ENCODE peak calls at places on chromosomes 7 and 10, in four cellular contexts. One of them, this sample, is unnamed.

GRCh38 chr10:91935886-91936285 is 12.3 kb downstream of the BTAF1 start:
- DNase-seq in progenitor cell of endocrine pancreas: no peak
- DNase-seq in GM10248: no peak
- DNase-seq in A549: no peak
- DNase-seq in this sample: no peak

GRCh38 chr10:48289652-48290238 is 15.2 kb upstream of the FRMPD2 start:
- DNase-seq in progenitor cell of endocrine pancreas: peak; percentile 55
- DNase-seq in GM10248: peak; percentile 62
- DNase-seq in A549: peak; percentile 68
- DNase-seq in this sample: peak; percentile 60

GRCh38 chr7:25117226-25118047 is 7.6 kb downstream of the CYCS start:
- DNase-seq in progenitor cell of endocrine pancreas: no peak
- DNase-seq in GM10248: peak; percentile 70
- DNase-seq in A549: no peak
- DNase-seq in this sample: peak; percentile 69

GRCh38 chr7:100215895-100216294 is 3.9 kb upstream of the PVRIG start:
- DNase-seq in progenitor cell of endocrine pancreas: no peak
- DNase-seq in GM10248: no peak
- DNase-seq in A549: no peak
- DNase-seq in this sample: no peak

GRCh38 chr10:97583476-97583875 is 713 bp upstream of the HOGA1 start:
- DNase-seq in progenitor cell of endocrine pancreas: no peak
- DNase-seq in GM10248: no peak
- DNase-seq in A549: no peak
- DNase-seq in this sample: no peak

GRCh38 chr10:128860574-128860973 is 606.5 kb upstream of the MGMT start:
- DNase-seq in progenitor cell of endocrine pancreas: no peak
- DNase-seq in GM10248: no peak
- DNase-seq in A549: no peak
- DNase-seq in this sample: no peak

GRCh38 chr10:24427678-24428409 is 218.9 kb downstream of the KIAA1217 start:
- DNase-seq in progenitor cell of endocrine pancreas: no peak
- DNase-seq in GM10248: no peak
- DNase-seq in A549: no peak
- DNase-seq in this sample: no peak

GRCh38 chr7:4837814-4838625 is 23.8 kb downstream of the PAPOLB start:
- DNase-seq in progenitor cell of endocrine pancreas: no peak
- DNase-seq in GM10248: no peak
- DNase-seq in A549: no peak
- DNase-seq in this sample: no peak

GRCh38 chr10:46224414-46224682 is 62.4 kb upstream of the ANTXRL start:
- DNase-seq in progenitor cell of endocrine pancreas: no peak
- DNase-seq in GM10248: no peak
- DNase-seq in A549: no peak
- DNase-seq in this sample: no peak

GRCh38 chr7:15291707-15292106 is 270.1 kb downstream of the AGMO start:
- DNase-seq in progenitor cell of endocrine pancreas: no peak
- DNase-seq in GM10248: no peak
- DNase-seq in A549: peak; percentile 12
- DNase-seq in this sample: no peak

GRCh38 chr7:77327932-77328628 is 88.1 kb downstream of the GSAP start:
- DNase-seq in progenitor cell of endocrine pancreas: no peak
- DNase-seq in GM10248: no peak
- DNase-seq in A549: no peak
- DNase-seq in this sample: no peak

GRCh38 chr10:101120884-101121660 is 10.0 kb upstream of the TLX1 start:
- DNase-seq in progenitor cell of endocrine pancreas: no peak
- DNase-seq in GM10248: peak; percentile 64
- DNase-seq in A549: no peak
- DNase-seq in this sample: peak; percentile 66

GRCh38 chr7:101743995-101744360 is 73.4 kb upstream of the CUX1 start:
- DNase-seq in progenitor cell of endocrine pancreas: peak; percentile 16
- DNase-seq in GM10248: no peak
- DNase-seq in A549: no peak
- DNase-seq in this sample: peak; percentile 60

GRCh38 chr7:155222046-155222445 is 75.6 kb upstream of the INSIG1 start:
- DNase-seq in progenitor cell of endocrine pancreas: no peak
- DNase-seq in GM10248: no peak
- DNase-seq in A549: no peak
- DNase-seq in this sample: no peak

DNA sequence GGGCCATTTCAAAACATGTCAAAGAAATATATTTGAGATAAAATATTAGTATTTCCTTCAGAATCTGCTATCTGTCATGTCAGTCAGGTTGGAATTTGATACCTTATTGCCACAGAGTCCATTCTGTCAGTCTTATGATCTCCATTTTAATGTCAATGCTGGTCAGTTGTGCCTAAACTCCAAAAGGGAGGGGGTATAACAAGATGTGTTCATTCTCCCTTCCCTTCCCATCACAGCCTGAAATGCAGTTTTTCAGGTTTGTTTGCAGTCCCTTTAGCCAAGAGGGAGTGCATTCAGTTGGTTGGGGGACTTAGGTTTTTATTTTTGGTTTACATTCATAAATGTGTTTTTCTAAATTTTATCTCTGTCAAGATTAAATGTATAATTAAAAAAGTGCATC is 59.8 kb upstream of the INHBA start:
- DNase-seq in progenitor cell of endocrine pancreas: no peak
- DNase-seq in GM10248: no peak
- DNase-seq in A549: no peak
- DNase-seq in this sample: no peak
- TF ChIP-seq CTCF in progenitor cell of endocrine pancreas: no peak
- TF ChIP-seq CTCF in GM10248: no peak
- TF ChIP-seq CTCF in A549: no peak
- TF ChIP-seq CTCF in this sample: no peak

DNA sequence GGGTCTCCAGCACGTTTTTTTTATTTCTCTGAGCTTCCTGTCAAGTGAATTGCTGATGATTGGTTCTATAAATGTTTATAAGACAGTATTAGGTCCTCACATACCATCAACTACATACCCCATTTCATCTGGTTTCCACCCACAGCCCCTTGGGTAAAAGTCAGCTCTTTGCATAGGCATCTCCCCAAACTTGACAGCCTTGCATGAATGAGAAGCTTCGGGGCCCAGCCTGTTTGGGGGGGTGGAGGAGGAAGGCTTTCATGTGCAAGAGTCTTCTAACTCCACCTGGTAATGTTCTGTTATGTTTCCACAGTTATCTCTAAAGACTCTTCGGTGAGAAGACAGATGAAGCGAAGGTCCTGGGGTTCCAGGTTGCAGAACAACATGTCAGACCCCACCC is 75.4 kb downstream of the SCRN1 start:
- DNase-seq in progenitor cell of endocrine pancreas: no peak
- DNase-seq in GM10248: no peak
- DNase-seq in A549: no peak
- DNase-seq in this sample: no peak
- TF ChIP-seq CTCF in progenitor cell of endocrine pancreas: no peak
- TF ChIP-seq CTCF in GM10248: no peak
- TF ChIP-seq CTCF in A549: no peak
- TF ChIP-seq CTCF in this sample: no peak

GRCh38 chr10:103548006-103548405 is 54.5 kb downstream of the NEURL1 start:
- DNase-seq in progenitor cell of endocrine pancreas: no peak
- DNase-seq in GM10248: no peak
- DNase-seq in A549: no peak
- DNase-seq in this sample: peak; percentile 10

GRCh38 chr10:103550229-103550628 is 56.7 kb downstream of the NEURL1 start:
- DNase-seq in progenitor cell of endocrine pancreas: no peak
- DNase-seq in GM10248: no peak
- DNase-seq in A549: no peak
- DNase-seq in this sample: peak; percentile 3

GRCh38 chr10:103548581-103549348 is 55.3 kb downstream of the NEURL1 start:
- DNase-seq in progenitor cell of endocrine pancreas: no peak
- DNase-seq in GM10248: no peak
- DNase-seq in A549: no peak
- DNase-seq in this sample: peak; percentile 2

GRCh38 chr10:103547391-103547946 is 54.0 kb downstream of the NEURL1 start:
- DNase-seq in progenitor cell of endocrine pancreas: no peak
- DNase-seq in GM10248: no peak
- DNase-seq in A549: no peak
- DNase-seq in this sample: peak; percentile 3

GRCh38 chr10:103549349-103549685 is 55.8 kb downstream of the NEURL1 start:
- DNase-seq in progenitor cell of endocrine pancreas: no peak
- DNase-seq in GM10248: no peak
- DNase-seq in A549: no peak
- DNase-seq in this sample: no peak
- TF ChIP-seq CTCF in progenitor cell of endocrine pancreas: no peak
- TF ChIP-seq CTCF in GM10248: no peak
- TF ChIP-seq CTCF in A549: no peak
- TF ChIP-seq CTCF in this sample: no peak

GRCh38 chr7:50496541-50496940 is 46.4 kb upstream of the FIGNL1 start:
- DNase-seq in progenitor cell of endocrine pancreas: no peak
- DNase-seq in GM10248: no peak
- DNase-seq in A549: no peak
- DNase-seq in this sample: no peak
- TF ChIP-seq CTCF in progenitor cell of endocrine pancreas: no peak
- TF ChIP-seq CTCF in GM10248: no peak
- TF ChIP-seq CTCF in A549: no peak
- TF ChIP-seq CTCF in this sample: no peak

DNA sequence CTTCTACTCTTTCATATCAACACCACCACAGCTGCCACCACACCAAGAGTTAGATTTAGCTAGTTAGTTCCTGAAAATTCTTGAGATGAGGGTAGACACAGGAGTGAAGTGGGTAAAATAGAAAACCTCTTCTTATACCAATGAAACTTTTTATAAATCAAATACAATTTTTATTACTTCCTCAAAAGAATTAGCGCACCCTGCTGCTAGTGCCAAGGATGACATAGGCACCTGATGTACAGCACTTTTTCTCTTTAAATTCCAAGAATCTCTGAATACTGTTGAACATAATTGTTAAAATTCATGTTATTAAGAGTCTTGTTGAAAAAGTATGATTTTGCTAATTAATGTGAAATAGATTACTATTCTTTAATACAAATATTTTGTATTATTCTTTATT is 11.4 kb downstream of the ZWINT start:
- DNase-seq in progenitor cell of endocrine pancreas: no peak
- DNase-seq in GM10248: no peak
- DNase-seq in A549: no peak
- DNase-seq in this sample: no peak
- TF ChIP-seq CTCF in progenitor cell of endocrine pancreas: peak; percentile 22
- TF ChIP-seq CTCF in GM10248: peak; percentile 9
- TF ChIP-seq CTCF in A549: no peak
- TF ChIP-seq CTCF in this sample: no peak

DNA sequence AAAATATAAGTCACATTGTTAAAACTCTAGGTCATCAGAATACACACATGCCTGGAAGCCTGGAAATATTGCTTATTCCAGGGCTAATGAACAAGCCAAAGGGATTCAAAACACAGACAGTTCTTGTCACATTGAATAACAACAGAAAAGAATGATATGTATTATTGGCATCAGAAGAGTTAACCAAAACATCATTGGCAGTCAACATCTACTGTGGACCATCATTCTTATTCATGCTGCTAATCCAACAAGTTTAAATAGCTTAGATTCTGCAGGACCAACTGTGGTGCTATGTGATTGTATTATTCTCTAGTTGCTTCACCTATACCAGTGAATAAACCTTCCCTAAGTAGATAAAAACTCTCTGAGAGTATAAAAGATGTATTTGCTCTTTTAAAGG is 198.3 kb downstream of the NEBL start:
- DNase-seq in progenitor cell of endocrine pancreas: no peak
- DNase-seq in GM10248: no peak
- DNase-seq in A549: no peak
- DNase-seq in this sample: no peak
- TF ChIP-seq CTCF in progenitor cell of endocrine pancreas: no peak
- TF ChIP-seq CTCF in GM10248: no peak
- TF ChIP-seq CTCF in A549: no peak
- TF ChIP-seq CTCF in this sample: no peak

This sample was measured in GM20000.